ENCODE peak calls at places on chromosomes 13 and 19, in ten cellular contexts. F, U, E, J, A, H, L, B, I and N are unnamed samples.

GRCh38 chr19:50565984-50566903 is 2.0 kb downstream of the LRRC4B start:
- DNase-seq in A (no peak), J (no peak), F (no peak), E (no peak), U (no peak), I (no peak), H (no peak), B (no peak), L (no peak), N (no peak)

GRCh38 chr19:35902870-35903475 is 644 bp downstream of the HCST start:
- DNase-seq in J (no peak), F (no peak), H (no peak), E (no peak), A (no peak), I (no peak), B (no peak), U (no peak), L (no peak), N (no peak)

GRCh38 chr13:26457212-26457611 is 100.3 kb upstream of the WASF3 start:
- DNase-seq in I (peak), B (no peak), J (no peak), L (no peak), E (no peak), H (no peak), F (no peak), U (no peak), A (no peak), N (no peak)

GRCh38 chr19:3095375-3096191 is 1.4 kb downstream of the GNA11 start:
- DNase-seq in H (no peak), A (peak), F (no peak), B (no peak), U (no peak), J (peak), I (no peak), L (no peak), E (no peak), N (no peak)

GRCh38 chr13:24615911-24616472 is 64.2 kb upstream of the ATP12A start:
- DNase-seq in L (no peak), I (no peak), F (no peak), J (no peak), H (no peak), B (no peak), E (no peak), U (no peak), A (no peak), N (no peak)

GRCh38 chr19:11321206-11322126 is 18.0 kb downstream of the RAB3D start:
- DNase-seq in A (no peak), U (no peak), J (no peak), E (no peak), F (no peak), L (no peak), H (no peak), I (no peak), B (no peak), N (peak)

GRCh38 chr13:39370554-39370953 is 232.4 kb downstream of the LHFPL6 start:
- DNase-seq in E (no peak), U (no peak), L (peak), I (no peak), H (no peak), F (no peak), J (no peak), B (no peak), A (no peak), N (no peak)

GRCh38 chr13:20673711-20674110 is 29.8 kb upstream of the IL17D start:
- DNase-seq in J (no peak), I (no peak), U (no peak), L (no peak), A (no peak), F (no peak), H (no peak), B (no peak), E (no peak), N (no peak)

GRCh38 chr19:14097532-14098151 is 7.1 kb upstream of the SAMD1 start:
- DNase-seq in B (no peak), I (no peak), A (no peak), U (no peak), H (no peak), J (no peak), L (no peak), F (no peak), E (no peak), N (peak)

GRCh38 chr13:68984688-68985319 is 1122.8 kb upstream of the ATXN8OS start:
- DNase-seq in F (no peak), J (no peak), I (no peak), H (no peak), E (no peak), A (no peak), B (no peak), U (no peak), L (no peak), N (no peak)

GRCh38 chr13:78054152-78054551 is 135.5 kb upstream of the EDNRB start:
- DNase-seq in A (no peak), F (no peak), U (no peak), H (no peak), I (no peak), B (no peak), J (no peak), E (no peak), L (no peak), N (no peak)

GRCh38 chr13:76917096-76917495 is 30.9 kb upstream of the KCTD12 start:
- DNase-seq in U (no peak), J (no peak), I (peak), B (no peak), E (no peak), L (no peak), F (no peak), H (no peak), A (no peak), N (no peak)

GRCh38 chr19:42098781-42099180 is 22.8 kb downstream of the ZNF574 start:
- DNase-seq in F (no peak), L (no peak), H (no peak), A (no peak), B (no peak), U (no peak), J (no peak), E (no peak), I (no peak), N (no peak)

GRCh38 chr13:93045836-93046235 is 180.8 kb upstream of the GPC6 start:
- DNase-seq in L (peak), J (no peak), U (no peak), B (no peak), E (no peak), F (no peak), A (no peak), H (no peak), I (no peak), N (no peak)

GRCh38 chr13:84962849-84963248 is 836.4 kb downstream of the SLITRK6 start:
- DNase-seq in E (no peak), J (no peak), I (no peak), F (no peak), U (no peak), H (no peak), L (no peak), A (no peak), B (no peak), N (no peak)